ENCODE peak calls at places on chromosomes 6 and 20, in four cellular contexts. A, W, G and J are unnamed samples.

GRCh38 chr6:161544801-161545490 is 271.1 kb upstream of the AGPAT4 start:
- DNase-seq in G (no peak), A (no peak), W (no peak), J (no peak)

GRCh38 chr6:145882121-145882531 is 67.5 kb upstream of the FBXO30 start:
- DNase-seq in G (no peak), A (no peak), W (no peak), J (no peak)

GRCh38 chr20:57829805-57830514 is 120.1 kb upstream of the PMEPA1 start:
- DNase-seq in W (no peak), A (no peak), G (no peak), J (no peak)

GRCh38 chr6:112433457-112433856 is 86.3 kb downstream of the RFPL4B start:
- DNase-seq in G (no peak), W (no peak), A (no peak), J (no peak)

GRCh38 chr6:136470044-136470443 is 80.2 kb downstream of the MAP7 start:
- DNase-seq in G (no peak), W (no peak), A (peak), J (no peak)

GRCh38 chr6:44667226-44667625 is 279.7 kb downstream of the CDC5L start:
- DNase-seq in W (no peak), G (peak), A (peak), J (no peak)

GRCh38 chr6:52735071-52735470 is 28.2 kb downstream of the GSTA2 start:
- DNase-seq in W (no peak), G (peak), A (no peak), J (no peak)

GRCh38 chr20:17678886-17679285 is 3.2 kb downstream of the RRBP1 start:
- DNase-seq in A (no peak), W (no peak), G (no peak), J (no peak)

GRCh38 chr6:29933955-29934354 is 8.4 kb upstream of the HLA-A start:
- DNase-seq in W (no peak), A (no peak), G (no peak), J (no peak)

GRCh38 chr20:51373713-51374481 is 168.6 kb downstream of the NFATC2 start:
- DNase-seq in W (no peak), G (no peak), A (no peak), J (peak)

GRCh38 chr6:16146527-16146955 is 17.7 kb downstream of the MYLIP start:
- DNase-seq in G (no peak), W (no peak), A (no peak), J (no peak)

GRCh38 chr6:551405-551804 is 105.5 kb downstream of the HUS1B start:
- DNase-seq in G (peak), A (peak), W (no peak), J (no peak)

GRCh38 chr20:13219327-13220193 is 1.5 kb upstream of the ISM1 start:
- DNase-seq in W (no peak), A (peak), G (no peak), J (no peak)

GRCh38 chr20:1326031-1326930 is 2.7 kb downstream of the SDCBP2 start:
- DNase-seq in G (no peak), A (no peak), W (no peak), J (no peak)

GRCh38 chr6:1777921-1778692 is 168.4 kb downstream of the FOXC1 start:
- DNase-seq in A (no peak), W (no peak), G (no peak), J (no peak)

GRCh38 chr20:54726687-54727086 is 251.3 kb downstream of the DOK5 start:
- DNase-seq in G (no peak), A (no peak), W (no peak), J (no peak)

GRCh38 chr6:31402324-31403282 is 792 bp upstream of the MICA start:
- DNase-seq in W (no peak), G (no peak), A (peak), J (peak)

GRCh38 chr6:108592371-108593337 is 31.9 kb downstream of the FOXO3 start:
- DNase-seq in W (peak), A (peak), G (no peak), J (peak)

GRCh38 chr6:83867527-83868161 is 8.2 kb downstream of the CYB5R4 start:
- DNase-seq in W (no peak), A (peak), G (no peak), J (no peak)

GRCh38 chr6:79872303-79872702 is 75.0 kb downstream of the ELOVL4 start:
- DNase-seq in G (no peak), A (no peak), W (no peak), J (no peak)

GRCh38 chr6:79872986-79873385 is 74.4 kb downstream of the ELOVL4 start:
- DNase-seq in A (no peak), W (no peak), G (no peak), J (no peak)

GRCh38 chr6:79869600-79870084 is 77.7 kb downstream of the ELOVL4 start:
- DNase-seq in G (peak), A (peak), W (peak), J (peak)

GRCh38 chr6:79878142-79878748 is 69.1 kb downstream of the ELOVL4 start:
- DNase-seq in W (no peak), G (no peak), A (no peak), J (no peak)

DNA sequence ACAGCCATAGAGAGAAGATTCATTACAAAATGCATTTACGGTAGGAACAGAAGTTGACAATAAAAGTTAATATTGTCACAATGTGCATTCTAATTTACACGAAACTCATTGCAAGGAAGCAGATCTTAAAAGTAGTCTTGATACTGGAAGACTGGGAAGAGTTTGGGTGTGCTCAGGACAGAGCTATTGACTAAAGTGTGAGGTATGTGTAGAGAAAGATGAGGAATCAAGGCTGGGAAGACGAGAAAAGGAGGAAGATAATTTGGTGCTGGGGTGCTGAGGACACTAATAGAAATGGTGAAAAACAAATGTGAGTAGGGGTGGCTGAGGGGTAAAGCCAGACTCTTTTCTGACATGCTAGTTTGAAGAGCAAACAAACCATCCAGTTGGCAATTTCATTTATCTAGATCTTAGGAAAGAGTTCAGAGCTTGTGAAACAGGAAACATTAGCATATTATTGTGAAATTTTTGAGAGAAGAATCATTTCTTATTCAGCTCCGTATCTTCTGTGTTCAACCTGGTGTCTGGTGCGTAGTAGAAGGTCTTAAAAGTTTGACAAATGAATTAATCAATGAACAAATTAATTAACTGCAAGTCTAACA is 72.7 kb downstream of the ELOVL4 start:
- DNase-seq in W (no peak), A (no peak), G (no peak), J (no peak)
- TF ChIP-seq REST in W (no peak), A (no peak), G (no peak), J (no peak)

GRCh38 chr6:133756046-133756445 is 132.9 kb upstream of the TCF21 start:
- DNase-seq in W (no peak), G (no peak), A (no peak), J (no peak)
- TF ChIP-seq CREB1 in W (no peak), G (no peak), A (no peak), J (no peak)

GRCh38 chr6:34872332-34872731 is 15.5 kb downstream of the TAF11 start:
- DNase-seq in G (no peak), A (no peak), W (no peak), J (no peak)
- TF ChIP-seq REST in G (peak), A (peak), W (peak), J (no peak)

DNA sequence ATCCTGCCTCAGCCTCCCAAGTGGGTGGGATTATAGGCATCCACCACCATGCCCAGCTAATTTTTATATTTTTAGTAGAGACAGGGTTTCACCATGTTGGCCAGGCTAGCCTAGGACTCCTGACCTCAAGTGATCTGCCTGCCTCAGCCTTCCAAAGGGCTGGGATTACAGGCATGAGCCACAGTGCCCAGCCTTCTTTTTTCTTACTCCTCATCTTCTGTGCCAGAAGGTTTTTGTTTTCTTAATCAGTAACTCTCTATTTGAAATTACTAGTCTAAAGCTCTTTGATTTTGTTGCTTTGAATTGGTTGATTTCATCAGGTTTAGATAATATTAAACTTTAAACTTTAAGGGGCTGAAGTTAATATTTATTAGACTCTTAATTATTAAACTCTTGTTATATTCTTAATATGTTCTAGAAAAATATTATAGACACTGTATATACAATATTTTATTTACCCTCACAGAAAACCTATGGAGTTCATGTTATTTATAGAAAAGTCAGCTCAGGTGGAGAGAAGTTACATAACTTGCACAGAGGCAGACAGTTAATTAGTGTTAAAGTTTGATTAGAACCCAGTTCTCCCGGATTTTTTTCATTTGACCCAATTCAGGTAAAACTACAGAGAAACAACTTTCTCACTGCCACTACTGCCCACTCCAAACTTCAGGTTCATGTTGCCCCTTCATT is 177.4 kb upstream of the SGK1 start:
- DNase-seq in A (no peak), W (no peak), G (no peak), J (no peak)
- TF ChIP-seq CREB1 in A (no peak), W (no peak), G (no peak), J (no peak)